ENCODE peak calls at places on chromosomes 7 and 10, in eight cellular contexts. Z is HCT116, N is K562, G is SK-N-SH, Y is A549, M is GM12878, I is HepG2, X is GM23338. U is an unnamed sample.

GRCh38 chr7:64098-64521 is 128.3 kb upstream of the FAM20C start:
- DNase-seq in M (no peak), X (peak), N (peak), Z (peak), I (peak), Y (peak), G (peak), U (peak)

GRCh38 chr10:7485267-7485601 is 74.4 kb upstream of the SFMBT2 start:
- DNase-seq in M (no peak), I (no peak), X (no peak), Y (no peak), G (no peak), N (no peak), Z (no peak), U (no peak)

GRCh38 chr10:113960617-113961260 is 82.9 kb upstream of the ADRB1 start:
- DNase-seq in G (no peak), Y (peak), I (peak), N (no peak), Z (no peak), M (no peak), X (peak), U (no peak)

GRCh38 chr10:25547391-25547790 is 372.6 kb downstream of the GPR158 start:
- DNase-seq in I (no peak), Y (no peak), Z (no peak), M (no peak), G (no peak), N (no peak), X (peak), U (no peak)

GRCh38 chr10:9845075-9845474 is 1172.6 kb upstream of the CELF2 start:
- DNase-seq in N (no peak), Y (no peak), Z (no peak), M (no peak), X (no peak), G (no peak), I (no peak), U (no peak)

GRCh38 chr7:12524794-12525386 is 45.6 kb upstream of the SCIN start:
- DNase-seq in G (peak), M (peak), Z (peak), X (peak), N (peak), Y (peak), I (peak), U (peak)

GRCh38 chr7:121366852-121367431 is 29.2 kb downstream of the FAM3C start:
- DNase-seq in M (no peak), G (peak), I (peak), Z (no peak), X (peak), Y (peak), N (peak), U (peak)

GRCh38 chr7:155297517-155298287 is at the start of gene INSIG1:
- DNase-seq in M (peak), Y (peak), N (peak), X (peak), I (no peak), G (peak), Z (peak), U (no peak)

GRCh38 chr10:96138102-96138501 is 8.0 kb downstream of the ZNF518A start:
- DNase-seq in G (no peak), N (no peak), M (peak), I (no peak), Y (no peak), Z (no peak), X (no peak), U (no peak)

GRCh38 chr7:141200191-141201108 is 126.6 kb downstream of the TMEM178B start:
- DNase-seq in N (no peak), Z (no peak), I (no peak), Y (no peak), X (no peak), M (no peak), G (no peak), U (no peak)

GRCh38 chr7:14754631-14755030 is 147.9 kb downstream of the DGKB start:
- DNase-seq in G (no peak), Y (no peak), Z (no peak), I (no peak), X (peak), N (no peak), M (no peak), U (no peak)

GRCh38 chr7:82595176-82595575 is 151.6 kb upstream of the CACNA2D1 start:
- DNase-seq in G (no peak), Z (no peak), N (no peak), I (no peak), Y (no peak), X (no peak), M (no peak), U (no peak)

GRCh38 chr7:21448974-21449373 is 21.1 kb downstream of the SP4 start:
- DNase-seq in Z (no peak), I (no peak), X (peak), G (no peak), N (no peak), Y (no peak), M (no peak), U (no peak)

GRCh38 chr10:47019546-47019945 is 108.3 kb downstream of the PTPN20 start:
- DNase-seq in M (no peak), Y (no peak), N (no peak), G (no peak), I (no peak), Z (no peak), X (no peak), U (no peak)

GRCh38 chr10:100481462-100482081 is 18.8 kb downstream of the WNT8B start:
- DNase-seq in N (peak), I (peak), M (peak), Y (peak), X (peak), G (peak), Z (peak), U (peak)

GRCh38 chr7:151705744-151706567 is 171.0 kb downstream of the PRKAG2 start:
- DNase-seq in N (peak), X (peak), G (peak), M (no peak), Y (peak), Z (peak), I (peak), U (no peak)

GRCh38 chr7:158473946-158474345 is 113.7 kb downstream of the PTPRN2 start:
- DNase-seq in Y (no peak), M (no peak), I (no peak), G (no peak), X (no peak), N (no peak), Z (no peak), U (no peak)

GRCh38 chr7:112411186-112411795 is 39.0 kb upstream of the IFRD1 start:
- DNase-seq in N (no peak), G (peak), M (no peak), Z (no peak), X (no peak), Y (peak), I (peak), U (no peak)

GRCh38 chr10:73591935-73592699 is 975 bp upstream of the USP54 start:
- DNase-seq in N (peak), M (peak), G (peak), Z (peak), X (peak), I (peak), Y (peak), U (peak)

GRCh38 chr7:105487559-105488218 is 34.4 kb downstream of the PUS7 start:
- DNase-seq in M (no peak), X (no peak), G (peak), Y (peak), I (peak), N (peak), Z (no peak), U (peak)

GRCh38 chr10:75398630-75399460 is 2.7 kb downstream of the ZNF503 start:
- DNase-seq in G (no peak), N (no peak), X (peak), M (no peak), Y (no peak), I (no peak), Z (no peak), U (no peak)

GRCh38 chr10:119693262-119693957 is 32.4 kb upstream of the INPP5F start:
- DNase-seq in M (no peak), Z (no peak), Y (no peak), I (peak), G (no peak), N (no peak), X (no peak), U (no peak)

GRCh38 chr10:21100871-21101514 is 203.9 kb upstream of the NEBL start:
- DNase-seq in M (no peak), X (no peak), Y (no peak), Z (no peak), N (no peak), G (no peak), I (no peak), U (no peak)

GRCh38 chr7:149879271-149879711 is 5.5 kb downstream of the ATP6V0E2 start:
- DNase-seq in X (no peak), N (no peak), M (no peak), G (no peak), I (no peak), Y (no peak), Z (no peak), U (no peak)

GRCh38 chr7:137576481-137576880 is 232.9 kb upstream of the PTN start:
- DNase-seq in G (no peak), I (no peak), X (no peak), Y (no peak), M (no peak), Z (no peak), N (no peak), U (no peak)

GRCh38 chr7:112799473-112799872 is 9.3 kb upstream of the TMEM168 start:
- DNase-seq in M (no peak), X (no peak), Y (no peak), N (no peak), I (no peak), Z (no peak), G (no peak), U (no peak)

GRCh38 chr7:118194571-118194970 is 10.6 kb downstream of the LSM8 start:
- DNase-seq in M (no peak), I (no peak), G (no peak), Z (no peak), Y (no peak), N (no peak), X (no peak), U (no peak)

GRCh38 chr10:29622382-29622885 is 12.3 kb downstream of the SVIL start:
- DNase-seq in N (no peak), G (no peak), I (no peak), M (no peak), Z (no peak), X (no peak), Y (no peak), U (no peak)
- H3K4me3 ChIP-seq in N (no peak), G (no peak), I (no peak), M (no peak), Z (no peak), X (no peak), Y (no peak), U (no peak)

DNA sequence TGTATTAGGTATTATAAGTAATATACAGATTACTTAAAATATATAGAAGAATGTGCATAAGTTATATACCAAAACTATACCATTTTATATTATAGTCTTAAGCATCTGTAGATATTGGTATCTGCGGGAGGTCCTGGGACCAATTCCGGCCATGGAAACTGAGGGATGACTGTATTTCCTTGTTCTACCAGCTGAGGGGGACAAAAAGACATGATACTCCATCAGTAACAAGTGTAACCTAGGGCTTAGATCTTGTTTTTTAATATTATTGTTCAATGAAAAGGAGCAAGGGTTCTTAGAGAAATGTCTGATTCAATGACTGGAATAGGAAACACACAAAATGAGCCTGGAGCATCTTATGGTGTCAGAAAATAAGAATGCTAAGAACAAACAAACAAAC is 752.5 kb downstream of the CCSER2 start:
- DNase-seq in X (no peak), M (no peak), G (no peak), I (no peak), Z (no peak), Y (no peak), N (no peak), U (no peak)
- TF ChIP-seq REST in X (no peak), M (no peak), G (no peak), I (no peak), Z (no peak), Y (no peak), N (no peak), U (no peak)

GRCh38 chr10:77875730-77876129 is 50.8 kb downstream of the DLG5 start:
- DNase-seq in I (no peak), Y (no peak), Z (no peak), X (no peak), M (no peak), N (no peak), G (no peak), U (no peak)

GRCh38 chr10:77879710-77880109 is 46.8 kb downstream of the DLG5 start:
- DNase-seq in Z (no peak), N (no peak), X (no peak), G (no peak), Y (no peak), M (no peak), I (no peak), U (no peak)

GRCh38 chr10:77879065-77879464 is 47.5 kb downstream of the DLG5 start:
- DNase-seq in Z (no peak), M (no peak), X (no peak), Y (no peak), N (peak), I (no peak), G (no peak), U (no peak)

GRCh38 chr10:77874872-77875271 is 51.7 kb downstream of the DLG5 start:
- DNase-seq in I (no peak), G (no peak), Y (no peak), N (no peak), Z (no peak), M (no peak), X (no peak), U (no peak)

GRCh38 chr10:77877461-77878344 is 48.9 kb downstream of the DLG5 start:
- DNase-seq in X (peak), Y (no peak), G (peak), N (no peak), Z (no peak), M (peak), I (no peak), U (no peak)
- H3K4me3 ChIP-seq in X (peak), Y (no peak), G (no peak), N (no peak), Z (no peak), M (no peak), I (no peak), U (no peak)

DNA sequence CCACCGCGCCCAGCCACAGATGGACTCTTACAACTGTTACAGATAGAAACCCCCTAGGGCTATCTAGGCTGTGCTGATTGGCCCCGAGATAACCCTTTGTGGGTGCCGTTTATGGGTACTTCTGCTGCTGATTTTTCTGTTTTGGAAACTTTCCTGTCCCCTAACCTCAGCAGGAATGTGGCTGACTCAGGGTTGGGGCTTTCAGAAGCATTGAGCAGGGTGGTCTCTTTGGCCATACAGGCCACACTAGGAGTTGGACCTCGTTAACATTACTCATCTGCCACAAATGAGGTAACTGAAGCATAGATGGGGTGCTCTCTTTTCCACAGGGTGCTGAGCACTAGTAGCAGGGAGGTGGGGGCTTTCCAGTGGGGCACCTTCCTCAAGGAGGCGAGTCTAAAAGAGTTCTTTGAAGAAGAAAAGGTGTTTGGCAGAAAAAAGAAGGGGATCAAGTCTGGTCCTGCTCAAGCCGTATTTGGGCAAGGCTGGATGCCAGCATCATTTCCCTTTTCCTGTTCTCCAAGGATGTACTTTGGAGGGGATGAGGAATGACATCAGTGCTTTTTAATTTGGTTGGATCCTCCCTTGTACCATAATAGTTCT is 6.4 kb downstream of the ZSCAN25 start:
- DNase-seq in Z (no peak), N (no peak), G (no peak), M (no peak), I (no peak), Y (no peak), X (no peak), U (no peak)
- TF ChIP-seq REST in Z (no peak), N (no peak), G (no peak), M (no peak), I (no peak), Y (no peak), X (no peak), U (no peak)